ENCODE peak calls at places on chromosomes 12 and 14, in nine cellular contexts. R is H1, G is fibroblast of lung, K is H9, L is GM23248, I is HepG2, X is HCT116, P is K562, F is OCI-LY7. Q is an unnamed sample. For H3K79me2, the result is how much of the 10 kb centered on the place peaks cover.

GRCh38 chr12:15756822-15757221 is 32.4 kb downstream of the EPS8 start:
- DNase-seq in R (no peak), G (peak), K (no peak), L (peak), I (no peak), X (no peak), P (no peak), F (no peak), Q (peak)

GRCh38 chr12:127723236-127723635 is 543.7 kb upstream of the TMEM132C start:
- DNase-seq in R (no peak), G (no peak), K (no peak), L (no peak), I (no peak), X (no peak), P (no peak), F (no peak), Q (no peak)

GRCh38 chr12:120015313-120015712 is 26.3 kb downstream of the BICDL1 start:
- DNase-seq in R (no peak), G (no peak), K (no peak), L (no peak), I (no peak), X (no peak), P (peak), F (no peak), Q (no peak)

GRCh38 chr14:63573579-63573978 is 30.4 kb upstream of the PPP2R5E start:
- DNase-seq in R (no peak), G (peak), K (no peak), L (peak), I (no peak), X (no peak), P (no peak), F (no peak), Q (peak)

GRCh38 chr12:89245090-89245489 is 107.2 kb downstream of the DUSP6 start:
- DNase-seq in R (no peak), G (peak), K (no peak), L (peak), I (no peak), X (no peak), P (no peak), F (peak), Q (no peak)

GRCh38 chr14:41868396-41868795 is 261.7 kb downstream of the LRFN5 start:
- DNase-seq in R (no peak), G (peak), K (no peak), L (peak), I (no peak), X (no peak), P (no peak), F (no peak), Q (no peak)

GRCh38 chr14:63964063-63964462 is 111.3 kb downstream of the SYNE2 start:
- DNase-seq in R (no peak), G (no peak), K (no peak), L (no peak), I (no peak), X (no peak), P (no peak), F (no peak), Q (no peak)

GRCh38 chr12:108430245-108430644 is 84.8 kb upstream of the FICD start:
- DNase-seq in R (no peak), G (peak), K (no peak), L (peak), I (no peak), X (no peak), P (no peak), F (no peak), Q (no peak)

GRCh38 chr14:75941030-75941429 is 40.8 kb downstream of the TGFB3 start:
- DNase-seq in R (no peak), G (peak), K (no peak), L (no peak), I (no peak), X (no peak), P (no peak), F (no peak), Q (no peak)

GRCh38 chr12:66269757-66270383 is 32.4 kb upstream of the HELB start:
- DNase-seq in R (no peak), G (peak), K (peak), L (peak), I (peak), X (peak), P (peak), F (peak), Q (peak)

GRCh38 chr14:22391908-22392307 is 197.1 kb downstream of the DAD1 start:
- DNase-seq in R (no peak), G (peak), K (peak), L (peak), I (peak), X (peak), P (peak), F (peak), Q (peak)

GRCh38 chr14:20969336-20969735 is 14.0 kb downstream of the RNASE2 start:
- DNase-seq in R (no peak), G (no peak), K (no peak), L (peak), I (no peak), X (no peak), P (no peak), F (no peak), Q (no peak)

GRCh38 chr14:105090493-105091334 is 25.5 kb upstream of the GPR132 start:
- DNase-seq in R (peak), G (peak), K (peak), L (peak), I (peak), X (peak), P (peak), F (peak), Q (peak)

GRCh38 chr12:66837311-66837627 is 158.4 kb upstream of the GRIP1 start:
- DNase-seq in R (no peak), G (no peak), K (no peak), L (no peak), I (no peak), X (no peak), P (no peak), F (no peak), Q (no peak)

GRCh38 chr14:99548285-99548684 is 55.7 kb downstream of the CCDC85C start:
- DNase-seq in R (no peak), G (no peak), K (no peak), L (no peak), I (no peak), X (no peak), P (no peak), F (no peak), Q (peak)

GRCh38 chr12:123801573-123802178 is 39.6 kb downstream of the DNAH10 start:
- DNase-seq in R (no peak), G (peak), K (no peak), L (peak), I (no peak), X (peak), P (no peak), F (peak), Q (peak)

GRCh38 chr14:23559010-23559920 is 3.2 kb downstream of the THTPA start:
- DNase-seq in R (peak), G (peak), K (peak), L (peak), I (peak), X (no peak), P (peak), F (peak), Q (peak)

GRCh38 chr14:101134161-101134631 is 230.7 kb upstream of the RTL1 start:
- DNase-seq in R (no peak), G (no peak), K (peak), L (no peak), I (no peak), X (no peak), P (no peak), F (no peak), Q (peak)

GRCh38 chr14:80681651-80682050 is 259.9 kb downstream of the CEP128 start:
- DNase-seq in R (no peak), G (no peak), K (no peak), L (no peak), I (no peak), X (no peak), P (no peak), F (no peak), Q (no peak)

GRCh38 chr14:99522457-99522891 is 41.3 kb downstream of the CCNK start:
- DNase-seq in R (no peak), G (peak), K (no peak), L (peak), I (no peak), X (no peak), P (peak), F (no peak), Q (peak)

GRCh38 chr12:40831916-40832315 is 139.7 kb downstream of the CNTN1 start:
- DNase-seq in R (no peak), G (no peak), K (no peak), L (no peak), I (no peak), X (no peak), P (no peak), F (no peak), Q (no peak)

GRCh38 chr12:31362759-31363415 is 36.9 kb upstream of the SINHCAF start:
- DNase-seq in R (peak), G (no peak), K (peak), L (no peak), I (peak), X (no peak), P (peak), F (peak), Q (peak)

GRCh38 chr12:128365831-128366231 is 98.9 kb downstream of the TMEM132C start:
- DNase-seq in R (peak), G (no peak), K (peak), L (peak), I (no peak), X (no peak), P (no peak), F (no peak), Q (no peak)

GRCh38 chr12:123057505-123058265 is 77.2 kb downstream of the ARL6IP4 start:
- DNase-seq in R (no peak), G (peak), K (no peak), L (no peak), I (no peak), X (no peak), P (no peak), F (peak), Q (no peak)

GRCh38 chr12:53190108-53190729 is 9.5 kb upstream of the CSAD start:
- DNase-seq in R (peak), G (peak), K (peak), L (peak), I (peak), X (peak), P (peak), F (peak), Q (peak)

GRCh38 chr12:31687101-31687527 is 27.6 kb downstream of the ETFBKMT start:
- DNase-seq in R (no peak), G (no peak), K (no peak), L (no peak), I (no peak), X (no peak), P (no peak), F (peak), Q (peak)

GRCh38 chr14:21467620-21468019 is 9.1 kb downstream of the RAB2B start:
- DNase-seq in R (no peak), G (peak), K (no peak), L (peak), I (no peak), X (no peak), P (no peak), F (no peak), Q (peak)

GRCh38 chr14:77593501-77593911 is 22.9 kb downstream of the SPTLC2 start:
- DNase-seq in R (no peak), G (peak), K (no peak), L (peak), I (no peak), X (no peak), P (no peak), F (peak), Q (no peak)

GRCh38 chr14:102323102-102323501 is 3.6 kb downstream of the ZNF839 start:
- DNase-seq in R (no peak), G (peak), K (peak), L (peak), I (peak), X (peak), P (no peak), F (peak), Q (peak)

GRCh38 chr14:67738740-67739504 is 37.2 kb downstream of the RDH12 start:
- DNase-seq in R (no peak), G (peak), K (no peak), L (peak), I (peak), X (peak), P (peak), F (no peak), Q (peak)

GRCh38 chr12:100229876-100230275 is 29.3 kb downstream of the ACTR6 start:
- DNase-seq in R (no peak), G (no peak), K (no peak), L (peak), I (no peak), X (no peak), P (no peak), F (no peak), Q (no peak)

GRCh38 chr12:107330901-107331431 is 237.6 kb upstream of the CRY1 start:
- DNase-seq in R (no peak), G (no peak), K (no peak), L (no peak), I (no peak), X (no peak), P (no peak), F (no peak), Q (no peak)
- H3K79me2 ChIP-seq in R (under half), G (under half), K (under half), L (under half), I (under half), X (under half), P (under half), F (under half), Q (under half)

GRCh38 chr14:52937306-52937705 is 13.5 kb downstream of the FERMT2 start:
- DNase-seq in R (no peak), G (no peak), K (no peak), L (peak), I (no peak), X (no peak), P (no peak), F (no peak), Q (no peak)

GRCh38 chr14:52935847-52936246 is 15.0 kb downstream of the FERMT2 start:
- DNase-seq in R (no peak), G (no peak), K (no peak), L (no peak), I (no peak), X (no peak), P (no peak), F (no peak), Q (no peak)

GRCh38 chr14:52937869-52938268 is 13.0 kb downstream of the FERMT2 start:
- DNase-seq in R (no peak), G (no peak), K (no peak), L (no peak), I (no peak), X (no peak), P (no peak), F (no peak), Q (no peak)

GRCh38 chr14:52934762-52935161 is 16.1 kb downstream of the FERMT2 start:
- DNase-seq in R (no peak), G (no peak), K (no peak), L (no peak), I (peak), X (no peak), P (no peak), F (no peak), Q (no peak)

DNA sequence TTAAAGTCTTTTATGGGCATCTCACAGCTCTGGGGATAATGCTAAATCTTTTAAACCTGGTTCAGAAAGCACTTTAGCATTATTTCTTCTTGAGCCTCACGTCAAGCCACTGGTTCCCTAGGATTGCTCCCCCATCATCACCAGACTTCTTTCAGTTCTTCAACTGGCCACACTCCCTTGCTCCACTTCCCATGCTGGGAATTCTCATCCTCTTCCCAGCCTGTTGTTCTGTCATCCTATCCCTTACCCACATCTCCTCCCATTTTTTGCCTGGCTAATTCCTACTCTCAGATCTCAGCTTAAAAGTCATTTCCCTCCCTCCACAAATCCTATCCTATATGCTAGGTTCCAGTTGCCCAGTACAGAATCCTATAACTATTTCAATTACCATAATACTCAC is 14.4 kb downstream of the FERMT2 start:
- DNase-seq in R (no peak), G (no peak), K (no peak), L (no peak), I (no peak), X (no peak), P (no peak), F (no peak), Q (no peak)
- H3K79me2 ChIP-seq in R (under half), G (half or more), K (under half), L (half or more), I (half or more), X (under half), P (under half), F (under half), Q (half or more)

GRCh38 chr12:9721394-9722092 is 11.4 kb downstream of the CLECL1 start:
- DNase-seq in R (no peak), G (peak), K (no peak), L (peak), I (peak), X (no peak), P (no peak), F (peak), Q (no peak)
- H3K79me2 ChIP-seq in R (under half), G (under half), K (under half), L (under half), I (under half), X (under half), P (under half), F (half or more), Q (under half)

GRCh38 chr12:57388425-57388824 is 42.4 kb downstream of the R3HDM2 start:
- DNase-seq in R (no peak), G (no peak), K (no peak), L (no peak), I (no peak), X (no peak), P (no peak), F (no peak), Q (no peak)
- H3K79me2 ChIP-seq in R (under half), G (under half), K (under half), L (half or more), I (under half), X (under half), P (under half), F (under half), Q (under half)